ENCODE peak calls at places on chromosomes 12 and 14, in eight cellular contexts. W is PC-3, L is Peyer's patch, P is pancreas, D is A549, S is keratinocyte, J is breast epithelium, X is HL-60. U is an unnamed sample.

GRCh38 chr12:47377414-47378221 is 297.9 kb upstream of the AMIGO2 start:
- DNase-seq in W (peak), L (peak), P (peak), D (peak), S (no peak), J (peak), X (no peak), U (no peak)

GRCh38 chr12:25615119-25615518 is 62.0 kb upstream of the LMNTD1 start:
- DNase-seq in W (peak), L (no peak), P (no peak), D (no peak), S (no peak), J (no peak), X (no peak), U (no peak)

GRCh38 chr14:89740241-89740640 is 214.3 kb downstream of the EFCAB11 start:
- DNase-seq in W (peak), L (no peak), P (no peak), D (no peak), S (no peak), J (no peak), X (no peak), U (no peak)

GRCh38 chr12:24615967-24616411 is 332.9 kb downstream of the BCAT1 start:
- DNase-seq in W (no peak), L (no peak), P (no peak), D (no peak), S (no peak), J (no peak), X (no peak), U (no peak)

GRCh38 chr12:49903700-49904423 is at the start of gene FAIM2:
- DNase-seq in W (no peak), L (no peak), P (no peak), D (no peak), S (no peak), J (no peak), X (peak), U (no peak)

GRCh38 chr14:89616425-89617141 is 199.6 kb upstream of the FOXN3 start:
- DNase-seq in W (no peak), L (peak), P (no peak), D (no peak), S (no peak), J (no peak), X (no peak), U (no peak)

GRCh38 chr12:30974746-30975500 is 48.4 kb downstream of the TSPAN11 start:
- DNase-seq in W (peak), L (no peak), P (no peak), D (no peak), S (no peak), J (no peak), X (no peak), U (no peak)

GRCh38 chr14:71803539-71804260 is 128.5 kb upstream of the RGS6 start:
- DNase-seq in W (peak), L (no peak), P (no peak), D (peak), S (peak), J (no peak), X (no peak), U (no peak)

GRCh38 chr12:113002155-113002554 is 23.8 kb downstream of the OAS2 start:
- DNase-seq in W (no peak), L (no peak), P (peak), D (peak), S (no peak), J (no peak), X (no peak), U (no peak)

GRCh38 chr12:104105461-104105860 is 32.5 kb downstream of the NFYB start:
- DNase-seq in W (no peak), L (no peak), P (no peak), D (no peak), S (no peak), J (no peak), X (no peak), U (no peak)

GRCh38 chr14:53151523-53151866 is 1.6 kb downstream of the DDHD1 start:
- DNase-seq in W (no peak), L (no peak), P (no peak), D (no peak), S (no peak), J (no peak), X (no peak), U (no peak)

GRCh38 chr12:124480469-124481256 is 86.7 kb downstream of the NCOR2 start:
- DNase-seq in W (peak), L (peak), P (peak), D (peak), S (peak), J (peak), X (no peak), U (no peak)

GRCh38 chr12:48936379-48936979 is 11.2 kb upstream of the FKBP11 start:
- DNase-seq in W (peak), L (peak), P (peak), D (peak), S (no peak), J (peak), X (no peak), U (no peak)

GRCh38 chr12:5789469-5789968 is 155.5 kb downstream of the ANO2 start:
- DNase-seq in W (peak), L (no peak), P (no peak), D (no peak), S (peak), J (no peak), X (no peak), U (no peak)

GRCh38 chr12:95337176-95337575 is 119.6 kb downstream of the VEZT start:
- DNase-seq in W (no peak), L (no peak), P (no peak), D (no peak), S (no peak), J (no peak), X (no peak), U (no peak)

GRCh38 chr14:23512156-23512555 is 39.4 kb downstream of the ZFHX2 start:
- DNase-seq in W (no peak), L (no peak), P (no peak), D (no peak), S (no peak), J (no peak), X (no peak), U (no peak)

GRCh38 chr12:59372971-59373370 is 222.9 kb upstream of the SLC16A7 start:
- DNase-seq in W (peak), L (no peak), P (no peak), D (no peak), S (no peak), J (no peak), X (no peak), U (no peak)

GRCh38 chr14:24952851-24953666 is 96.9 kb downstream of the STXBP6 start:
- DNase-seq in W (peak), L (no peak), P (no peak), D (no peak), S (no peak), J (no peak), X (no peak), U (no peak)

GRCh38 chr14:67335781-67336180 is 23.8 kb downstream of the ATP6V1D start:
- DNase-seq in W (peak), L (no peak), P (no peak), D (peak), S (no peak), J (no peak), X (no peak), U (no peak)

GRCh38 chr12:93536766-93537515 is 35.5 kb upstream of the SOCS2 start:
- DNase-seq in W (no peak), L (peak), P (no peak), D (no peak), S (no peak), J (no peak), X (no peak), U (no peak)

GRCh38 chr14:70836946-70837345 is 27.6 kb upstream of the MAP3K9 start:
- DNase-seq in W (peak), L (no peak), P (no peak), D (no peak), S (no peak), J (no peak), X (no peak), U (no peak)

GRCh38 chr12:24083787-24084186 is 134.3 kb upstream of the SOX5 start:
- DNase-seq in W (no peak), L (no peak), P (no peak), D (no peak), S (no peak), J (no peak), X (no peak), U (no peak)

GRCh38 chr12:77190022-77190421 is 124.7 kb upstream of the E2F7 start:
- DNase-seq in W (no peak), L (no peak), P (no peak), D (no peak), S (no peak), J (no peak), X (no peak), U (no peak)

GRCh38 chr12:64568313-64568712 is 42.0 kb upstream of the RASSF3 start:
- DNase-seq in W (no peak), L (no peak), P (no peak), D (no peak), S (no peak), J (no peak), X (no peak), U (no peak)

GRCh38 chr12:6154730-6155459 is 30.4 kb upstream of the VWF start:
- DNase-seq in W (no peak), L (no peak), P (no peak), D (no peak), S (no peak), J (no peak), X (no peak), U (no peak)

GRCh38 chr14:55975281-55975905 is 142.8 kb upstream of the PELI2 start:
- DNase-seq in W (no peak), L (no peak), P (no peak), D (no peak), S (no peak), J (no peak), X (no peak), U (no peak)

GRCh38 chr12:77720258-77720657 is 110.4 kb upstream of the NAV3 start:
- DNase-seq in W (no peak), L (no peak), P (no peak), D (no peak), S (no peak), J (no peak), X (no peak), U (no peak)

GRCh38 chr14:95047754-95048153 is 109.6 kb downstream of the DICER1 start:
- DNase-seq in W (no peak), L (no peak), P (no peak), D (no peak), S (no peak), J (no peak), X (no peak), U (no peak)

GRCh38 chr12:101877816-101878811 is 734 bp downstream of the DRAM1 start:
- DNase-seq in W (peak), L (peak), P (no peak), D (peak), S (no peak), J (no peak), X (no peak), U (no peak)

GRCh38 chr14:76768201-76768656 is 7.0 kb downstream of the VASH1 start:
- DNase-seq in W (no peak), L (peak), P (no peak), D (no peak), S (no peak), J (peak), X (peak), U (no peak)

GRCh38 chr12:105252901-105253300 is 16.9 kb upstream of the APPL2 start:
- DNase-seq in W (no peak), L (no peak), P (no peak), D (no peak), S (no peak), J (no peak), X (no peak), U (no peak)

GRCh38 chr14:86057018-86057667 is 527.2 kb downstream of the FLRT2 start:
- DNase-seq in W (peak), L (no peak), P (no peak), D (no peak), S (no peak), J (no peak), X (no peak), U (no peak)

GRCh38 chr12:119804011-119804641 is 73.0 kb downstream of the CIT start:
- DNase-seq in W (peak), L (no peak), P (peak), D (peak), S (peak), J (peak), X (no peak), U (no peak)

GRCh38 chr12:119440961-119441360 is 106.4 kb downstream of the CCDC60 start:
- DNase-seq in W (no peak), L (no peak), P (no peak), D (no peak), S (no peak), J (no peak), X (no peak), U (no peak)

GRCh38 chr14:74491952-74492351 is 1.2 kb downstream of the NPC2 start:
- DNase-seq in W (peak), L (peak), P (no peak), D (peak), S (no peak), J (no peak), X (no peak), U (no peak)

GRCh38 chr12:6141048-6141447 is 16.6 kb upstream of the VWF start:
- DNase-seq in W (no peak), L (peak), P (no peak), D (no peak), S (no peak), J (no peak), X (peak), U (no peak)

GRCh38 chr12:45629292-45629691 is 100.2 kb upstream of the ARID2 start:
- DNase-seq in W (no peak), L (no peak), P (no peak), D (no peak), S (no peak), J (no peak), X (no peak), U (no peak)

GRCh38 chr14:87059060-87059827 is 933.7 kb downstream of the GALC start:
- DNase-seq in W (no peak), L (no peak), P (peak), D (no peak), S (no peak), J (peak), X (no peak), U (no peak)

GRCh38 chr14:105605501-105606304 is 79.3 kb downstream of the TMEM121 start:
- DNase-seq in W (no peak), L (no peak), P (no peak), D (no peak), S (no peak), J (no peak), X (no peak), U (no peak)

GRCh38 chr14:74308695-74309094 is 6.0 kb upstream of the ABCD4 start:
- DNase-seq in W (no peak), L (no peak), P (no peak), D (no peak), S (no peak), J (no peak), X (no peak), U (no peak)

GRCh38 chr12:90301095-90301494 is 592.5 kb upstream of the ATP2B1 start:
- DNase-seq in W (no peak), L (no peak), P (no peak), D (no peak), S (no peak), J (no peak), X (no peak), U (no peak)

GRCh38 chr12:90295858-90296257 is 587.2 kb upstream of the ATP2B1 start:
- DNase-seq in W (no peak), L (no peak), P (no peak), D (no peak), S (no peak), J (no peak), X (no peak), U (no peak)

GRCh38 chr12:90301734-90302133 is 593.1 kb upstream of the ATP2B1 start:
- DNase-seq in W (no peak), L (no peak), P (no peak), D (no peak), S (no peak), J (no peak), X (no peak), U (no peak)

GRCh38 chr12:90298289-90298948 is 589.8 kb upstream of the ATP2B1 start:
- DNase-seq in W (no peak), L (no peak), P (no peak), D (no peak), S (no peak), J (no peak), X (no peak), U (no peak)

DNA sequence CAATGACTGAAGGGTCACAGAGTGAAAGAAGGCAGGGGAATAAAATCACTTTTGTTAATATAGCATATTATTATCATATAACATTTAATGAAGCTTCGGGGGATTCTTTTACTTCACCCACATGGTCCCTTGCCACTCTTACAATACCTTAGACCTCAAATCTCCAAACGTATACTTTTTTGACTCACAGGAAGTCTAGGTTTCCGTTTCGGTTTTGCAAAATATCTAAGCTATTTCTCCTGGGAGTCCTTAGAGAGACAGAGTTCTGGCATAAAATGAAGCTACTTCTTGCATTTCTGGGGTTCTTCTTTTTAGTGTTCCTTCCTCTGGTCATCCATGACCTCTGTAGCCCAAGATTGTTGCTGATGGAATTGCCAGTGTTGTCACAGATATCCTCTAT is 590.5 kb upstream of the ATP2B1 start:
- DNase-seq in W (no peak), L (no peak), P (no peak), D (no peak), S (no peak), J (no peak), X (no peak), U (no peak)
- H3K4me3 ChIP-seq in W (no peak), L (no peak), P (no peak), D (no peak), S (no peak), J (no peak), X (no peak), U (no peak)

GRCh38 chr12:2580821-2581220 is 213.9 kb upstream of the FKBP4 start:
- DNase-seq in W (no peak), L (no peak), P (no peak), D (no peak), S (no peak), J (no peak), X (no peak), U (no peak)
- H3K4me3 ChIP-seq in W (no peak), L (no peak), P (no peak), D (no peak), S (no peak), J (no peak), X (no peak), U (no peak)

GRCh38 chr14:103209054-103209453 is 85.8 kb downstream of the TNFAIP2 start:
- DNase-seq in W (no peak), L (no peak), P (no peak), D (no peak), S (no peak), J (no peak), X (no peak), U (no peak)
- H3K4me3 ChIP-seq in W (no peak), L (peak), P (no peak), D (no peak), S (no peak), J (peak), X (no peak), U (peak)

GRCh38 chr14:32375663-32376062 is 46.6 kb downstream of the AKAP6 start:
- DNase-seq in W (no peak), L (no peak), P (no peak), D (no peak), S (no peak), J (no peak), X (no peak), U (no peak)

GRCh38 chr14:32374155-32374554 is 45.1 kb downstream of the AKAP6 start:
- DNase-seq in W (peak), L (no peak), P (no peak), D (no peak), S (peak), J (no peak), X (no peak), U (no peak)

GRCh38 chr14:32368107-32368506 is 39.0 kb downstream of the AKAP6 start:
- DNase-seq in W (no peak), L (no peak), P (no peak), D (no peak), S (no peak), J (no peak), X (no peak), U (no peak)

GRCh38 chr14:32370720-32371119 is 41.6 kb downstream of the AKAP6 start:
- DNase-seq in W (peak), L (no peak), P (no peak), D (peak), S (peak), J (no peak), X (no peak), U (no peak)

DNA sequence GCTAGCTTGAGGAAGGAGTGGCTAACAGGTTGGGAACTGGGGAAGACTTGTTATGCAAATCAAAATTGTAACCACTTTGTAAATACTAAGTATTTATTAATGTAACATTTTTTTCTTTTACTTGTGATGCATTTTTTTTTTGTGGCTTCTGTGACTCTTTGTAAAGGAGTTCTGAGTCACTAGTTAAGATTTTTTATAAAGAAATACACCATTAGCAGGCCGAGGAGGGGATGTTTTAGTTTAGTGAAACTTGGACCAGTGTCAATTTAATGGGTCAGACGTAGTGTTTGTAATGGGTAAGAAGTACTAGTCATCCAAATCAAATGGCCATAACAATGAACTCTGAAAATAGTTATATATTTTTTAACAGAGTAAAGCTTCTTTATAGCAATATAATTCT is 43.1 kb downstream of the AKAP6 start:
- DNase-seq in W (peak), L (no peak), P (no peak), D (no peak), S (peak), J (no peak), X (no peak), U (no peak)
- H3K4me3 ChIP-seq in W (no peak), L (no peak), P (no peak), D (no peak), S (no peak), J (no peak), X (no peak), U (no peak)

GRCh38 chr14:49982522-49982951 is 89.7 kb downstream of the ARF6 start:
- DNase-seq in W (no peak), L (no peak), P (no peak), D (no peak), S (no peak), J (no peak), X (no peak), U (no peak)
- H3K4me3 ChIP-seq in W (no peak), L (no peak), P (no peak), D (peak), S (no peak), J (no peak), X (no peak), U (no peak)